ENCODE peak calls at places on chromosomes 7 and 10, in nine cellular contexts. H, U, N, M, J, R, Y, F and A are unnamed samples.
A peak's percentile ranks its signal among the peaks of the same experiment; 100 is the strongest.

GRCh38 chr7:151340794-151341356 is 737 bp upstream of the NUB1 start:
- DNase-seq in H (no peak), N (no peak), M (no peak), Y (no peak), J (no peak), R (no peak), F (no peak), U (no peak), A (no peak)

GRCh38 chr10:86654411-86655172 is at the start of gene OPN4:
- DNase-seq in F (no peak), N (peak; percentile 68), R (no peak), U (peak; percentile 19), J (peak; percentile 17), M (no peak), Y (no peak), H (no peak), A (no peak)

GRCh38 chr10:115141254-115141653 is 48.1 kb downstream of the ATRNL1 start:
- DNase-seq in R (no peak), N (no peak), H (peak; percentile 1), J (no peak), Y (peak; percentile 44), M (no peak), U (no peak), F (peak; percentile 30), A (peak; percentile 28)

GRCh38 chr7:85239114-85239513 is 52.3 kb upstream of the SEMA3D start:
- DNase-seq in F (no peak), Y (no peak), U (no peak), R (no peak), M (no peak), J (no peak), N (no peak), H (no peak), A (peak; percentile 65)

GRCh38 chr7:20330797-20331230 is at the start of gene ITGB8:
- DNase-seq in J (peak; percentile 42), M (peak; percentile 34), H (no peak), Y (no peak), N (peak; percentile 82), F (no peak), U (peak; percentile 48), R (no peak), A (no peak)

GRCh38 chr10:121739114-121739513 is 140.9 kb upstream of the FGFR2 start:
- DNase-seq in H (no peak), N (no peak), J (no peak), M (no peak), R (no peak), Y (no peak), U (no peak), F (no peak), A (no peak)

GRCh38 chr10:14412624-14413023 is 81.9 kb upstream of the FRMD4A start:
- DNase-seq in Y (no peak), H (no peak), M (no peak), U (no peak), R (no peak), J (no peak), N (no peak), F (no peak), A (no peak)

GRCh38 chr10:510415-510881 is 179.0 kb downstream of the DIP2C start:
- DNase-seq in F (peak; percentile 60), H (no peak), Y (peak; percentile 63), J (peak; percentile 53), U (no peak), R (no peak), M (no peak), N (peak; percentile 46), A (no peak)

GRCh38 chr7:50711271-50712175 is 71.2 kb downstream of the GRB10 start:
- DNase-seq in M (no peak), H (no peak), N (no peak), R (no peak), U (no peak), Y (no peak), J (no peak), F (peak; percentile 55), A (no peak)

GRCh38 chr10:122497241-122497640 is 35.9 kb downstream of the HTRA1 start:
- DNase-seq in U (no peak), R (no peak), Y (no peak), J (peak; percentile 6), N (no peak), H (no peak), M (no peak), F (no peak), A (no peak)

GRCh38 chr10:44862006-44862751 is 49.0 kb upstream of the TMEM72 start:
- DNase-seq in M (no peak), N (no peak), J (no peak), U (no peak), H (no peak), F (no peak), Y (no peak), R (no peak), A (no peak)

GRCh38 chr10:38027992-38028391 is 17.5 kb downstream of the ZNF33A start:
- DNase-seq in H (no peak), N (no peak), M (no peak), F (no peak), R (no peak), Y (no peak), U (no peak), J (no peak), A (no peak)

GRCh38 chr10:130350996-130351395 is 214.8 kb downstream of the GLRX3 start:
- DNase-seq in Y (no peak), N (peak; percentile 50), H (no peak), M (no peak), U (no peak), R (no peak), F (no peak), J (no peak), A (no peak)

GRCh38 chr10:98664329-98665042 is 217.8 kb upstream of the HPS1 start:
- DNase-seq in F (peak; percentile 31), Y (no peak), R (peak; percentile 19), M (peak; percentile 12), N (no peak), H (peak; percentile 11), J (no peak), U (no peak), A (peak; percentile 64)

GRCh38 chr10:3811331-3811870 is 26.4 kb upstream of the KLF6 start:
- DNase-seq in F (peak; percentile 71), R (no peak), H (peak; percentile 12), J (peak; percentile 66), U (no peak), M (no peak), N (no peak), Y (peak; percentile 56), A (no peak)

GRCh38 chr7:130901209-130901783 is 167.3 kb upstream of the KLF14 start:
- DNase-seq in J (peak; percentile 81), H (no peak), F (peak; percentile 94), M (no peak), R (no peak), U (peak; percentile 89), N (no peak), Y (no peak), A (peak; percentile 66)

GRCh38 chr7:94357076-94357475 is 37.6 kb upstream of the COL1A2 start:
- DNase-seq in Y (no peak), M (no peak), U (no peak), F (peak; percentile 40), J (no peak), R (no peak), H (no peak), N (no peak), A (no peak)